ENCODE peak calls at places on chromosomes 7 and 10, in nine cellular contexts. One of them, this sample, is unnamed.

GRCh38 chr7:3154881-3155494 is 111.3 kb upstream of the CARD11 start:
- DNase-seq in GM23248: peak; percentile 56
- DNase-seq in mammary epithelial cell: peak; percentile 46
- DNase-seq in mesenchymal stem cell: peak; percentile 61
- DNase-seq in H9: no peak
- DNase-seq in GM12878: peak; percentile 15
- DNase-seq in fibroblast of lung: peak; percentile 31
- DNase-seq in keratinocyte: peak; percentile 5
- DNase-seq in SK-N-MC: peak; percentile 52
- DNase-seq in this sample: no peak

GRCh38 chr10:8227246-8227645 is 172.8 kb downstream of the GATA3 start:
- DNase-seq in GM23248: no peak
- DNase-seq in mammary epithelial cell: no peak
- DNase-seq in mesenchymal stem cell: no peak
- DNase-seq in H9: no peak
- DNase-seq in GM12878: no peak
- DNase-seq in fibroblast of lung: no peak
- DNase-seq in keratinocyte: no peak
- DNase-seq in SK-N-MC: no peak
- DNase-seq in this sample: no peak

GRCh38 chr10:122279725-122280141 is 8.6 kb downstream of the BTBD16 start:
- DNase-seq in GM23248: peak; percentile 60
- DNase-seq in mammary epithelial cell: peak; percentile 46
- DNase-seq in mesenchymal stem cell: peak; percentile 51
- DNase-seq in H9: peak; percentile 79
- DNase-seq in GM12878: no peak
- DNase-seq in fibroblast of lung: peak; percentile 21
- DNase-seq in keratinocyte: no peak
- DNase-seq in SK-N-MC: no peak
- DNase-seq in this sample: peak; percentile 32

GRCh38 chr10:70682920-70683600 is 10.8 kb downstream of the ADAMTS14 start:
- DNase-seq in GM23248: no peak
- DNase-seq in mammary epithelial cell: peak; percentile 14
- DNase-seq in mesenchymal stem cell: no peak
- DNase-seq in H9: no peak
- DNase-seq in GM12878: no peak
- DNase-seq in fibroblast of lung: no peak
- DNase-seq in keratinocyte: no peak
- DNase-seq in SK-N-MC: no peak
- DNase-seq in this sample: peak; percentile 33

GRCh38 chr7:19175241-19175640 is 30.0 kb upstream of the FERD3L start:
- DNase-seq in GM23248: no peak
- DNase-seq in mammary epithelial cell: no peak
- DNase-seq in mesenchymal stem cell: no peak
- DNase-seq in H9: no peak
- DNase-seq in GM12878: no peak
- DNase-seq in fibroblast of lung: no peak
- DNase-seq in keratinocyte: no peak
- DNase-seq in SK-N-MC: no peak
- DNase-seq in this sample: no peak

GRCh38 chr10:5504146-5505072 is 5.0 kb upstream of the CALML5 start:
- DNase-seq in GM23248: no peak
- DNase-seq in mammary epithelial cell: peak; percentile 48
- DNase-seq in mesenchymal stem cell: no peak
- DNase-seq in H9: no peak
- DNase-seq in GM12878: no peak
- DNase-seq in fibroblast of lung: no peak
- DNase-seq in keratinocyte: no peak
- DNase-seq in SK-N-MC: no peak
- DNase-seq in this sample: peak; percentile 44

GRCh38 chr10:133378251-133379096 is 588 bp upstream of the PAOX start:
- DNase-seq in GM23248: peak; percentile 74
- DNase-seq in mammary epithelial cell: peak; percentile 54
- DNase-seq in mesenchymal stem cell: peak; percentile 61
- DNase-seq in H9: peak; percentile 47
- DNase-seq in GM12878: no peak
- DNase-seq in fibroblast of lung: peak; percentile 49
- DNase-seq in keratinocyte: no peak
- DNase-seq in SK-N-MC: no peak
- DNase-seq in this sample: peak; percentile 94

GRCh38 chr7:17015575-17015974 is 133.8 kb upstream of the AGR3 start:
- DNase-seq in GM23248: peak; percentile 71
- DNase-seq in mammary epithelial cell: no peak
- DNase-seq in mesenchymal stem cell: no peak
- DNase-seq in H9: no peak
- DNase-seq in GM12878: no peak
- DNase-seq in fibroblast of lung: peak; percentile 84
- DNase-seq in keratinocyte: no peak
- DNase-seq in SK-N-MC: no peak
- DNase-seq in this sample: no peak

GRCh38 chr10:63337455-63338251 is 128.1 kb downstream of the JMJD1C start:
- DNase-seq in GM23248: no peak
- DNase-seq in mammary epithelial cell: no peak
- DNase-seq in mesenchymal stem cell: peak; percentile 23
- DNase-seq in H9: no peak
- DNase-seq in GM12878: no peak
- DNase-seq in fibroblast of lung: no peak
- DNase-seq in keratinocyte: no peak
- DNase-seq in SK-N-MC: no peak
- DNase-seq in this sample: no peak

GRCh38 chr10:60524541-60524940 is 134.9 kb upstream of the ANK3 start:
- DNase-seq in GM23248: peak; percentile 83
- DNase-seq in mammary epithelial cell: peak; percentile 93
- DNase-seq in mesenchymal stem cell: peak; percentile 38
- DNase-seq in H9: no peak
- DNase-seq in GM12878: no peak
- DNase-seq in fibroblast of lung: peak; percentile 95
- DNase-seq in keratinocyte: peak; percentile 60
- DNase-seq in SK-N-MC: no peak
- DNase-seq in this sample: no peak

GRCh38 chr10:89303161-89303560 is 1.3 kb downstream of the IFIT2 start:
- DNase-seq in GM23248: no peak
- DNase-seq in mammary epithelial cell: no peak
- DNase-seq in mesenchymal stem cell: no peak
- DNase-seq in H9: no peak
- DNase-seq in GM12878: no peak
- DNase-seq in fibroblast of lung: no peak
- DNase-seq in keratinocyte: no peak
- DNase-seq in SK-N-MC: no peak
- DNase-seq in this sample: no peak

GRCh38 chr7:106063692-106064091 is 48.4 kb downstream of the SYPL1 start:
- DNase-seq in GM23248: no peak
- DNase-seq in mammary epithelial cell: no peak
- DNase-seq in mesenchymal stem cell: no peak
- DNase-seq in H9: no peak
- DNase-seq in GM12878: no peak
- DNase-seq in fibroblast of lung: no peak
- DNase-seq in keratinocyte: no peak
- DNase-seq in SK-N-MC: no peak
- DNase-seq in this sample: no peak

GRCh38 chr10:60913657-60914056 is 30.3 kb downstream of the RHOBTB1 start:
- DNase-seq in GM23248: no peak
- DNase-seq in mammary epithelial cell: no peak
- DNase-seq in mesenchymal stem cell: no peak
- DNase-seq in H9: no peak
- DNase-seq in GM12878: no peak
- DNase-seq in fibroblast of lung: no peak
- DNase-seq in keratinocyte: no peak
- DNase-seq in SK-N-MC: no peak
- DNase-seq in this sample: no peak

GRCh38 chr10:71604324-71605018 is 115.1 kb downstream of the C10orf105 start:
- DNase-seq in GM23248: peak; percentile 52
- DNase-seq in mammary epithelial cell: peak; percentile 43
- DNase-seq in mesenchymal stem cell: no peak
- DNase-seq in H9: no peak
- DNase-seq in GM12878: no peak
- DNase-seq in fibroblast of lung: peak; percentile 16
- DNase-seq in keratinocyte: no peak
- DNase-seq in SK-N-MC: no peak
- DNase-seq in this sample: no peak

GRCh38 chr10:110651044-110651958 is 7.2 kb downstream of the RBM20 start:
- DNase-seq in GM23248: peak; percentile 84
- DNase-seq in mammary epithelial cell: no peak
- DNase-seq in mesenchymal stem cell: peak; percentile 99
- DNase-seq in H9: no peak
- DNase-seq in GM12878: no peak
- DNase-seq in fibroblast of lung: peak; percentile 91
- DNase-seq in keratinocyte: no peak
- DNase-seq in SK-N-MC: no peak
- DNase-seq in this sample: no peak

GRCh38 chr7:143979359-143979758 is 20.8 kb upstream of the OR6B1 start:
- DNase-seq in GM23248: peak; percentile 74
- DNase-seq in mammary epithelial cell: peak; percentile 8
- DNase-seq in mesenchymal stem cell: peak; percentile 22
- DNase-seq in H9: no peak
- DNase-seq in GM12878: no peak
- DNase-seq in fibroblast of lung: peak; percentile 76
- DNase-seq in keratinocyte: peak; percentile 44
- DNase-seq in SK-N-MC: no peak
- DNase-seq in this sample: no peak

GRCh38 chr7:140723002-140723401 is 26.5 kb downstream of the NDUFB2 start:
- DNase-seq in GM23248: no peak
- DNase-seq in mammary epithelial cell: no peak
- DNase-seq in mesenchymal stem cell: no peak
- DNase-seq in H9: no peak
- DNase-seq in GM12878: no peak
- DNase-seq in fibroblast of lung: no peak
- DNase-seq in keratinocyte: no peak
- DNase-seq in SK-N-MC: no peak
- DNase-seq in this sample: no peak

GRCh38 chr7:1664711-1665591 is 5.1 kb upstream of the ELFN1 start:
- DNase-seq in GM23248: peak; percentile 78
- DNase-seq in mammary epithelial cell: peak; percentile 30
- DNase-seq in mesenchymal stem cell: peak; percentile 53
- DNase-seq in H9: peak; percentile 74
- DNase-seq in GM12878: no peak
- DNase-seq in fibroblast of lung: peak; percentile 52
- DNase-seq in keratinocyte: no peak
- DNase-seq in SK-N-MC: peak; percentile 32
- DNase-seq in this sample: peak; percentile 83
- H3K27ac ChIP-seq in GM23248: no peak overlapping the region
- H3K27ac ChIP-seq in mammary epithelial cell: no peak overlapping the region
- H3K27ac ChIP-seq in mesenchymal stem cell: no peak overlapping the region
- H3K27ac ChIP-seq in H9: no peak overlapping the region
- H3K27ac ChIP-seq in GM12878: no peak overlapping the region
- H3K27ac ChIP-seq in fibroblast of lung: no peak overlapping the region
- H3K27ac ChIP-seq in keratinocyte: no peak overlapping the region
- H3K27ac ChIP-seq in SK-N-MC: no peak overlapping the region
- H3K27ac ChIP-seq in this sample: no peak overlapping the region

GRCh38 chr7:56537477-56537876 is 421.3 kb upstream of the NUPR2 start:
- DNase-seq in GM23248: no peak
- DNase-seq in mammary epithelial cell: no peak
- DNase-seq in mesenchymal stem cell: no peak
- DNase-seq in H9: no peak
- DNase-seq in GM12878: no peak
- DNase-seq in fibroblast of lung: no peak
- DNase-seq in keratinocyte: no peak
- DNase-seq in SK-N-MC: no peak
- DNase-seq in this sample: no peak

GRCh38 chr7:56538541-56539429 is 422.6 kb upstream of the NUPR2 start:
- DNase-seq in GM23248: no peak
- DNase-seq in mammary epithelial cell: no peak
- DNase-seq in mesenchymal stem cell: no peak
- DNase-seq in H9: no peak
- DNase-seq in GM12878: no peak
- DNase-seq in fibroblast of lung: no peak
- DNase-seq in keratinocyte: no peak
- DNase-seq in SK-N-MC: no peak
- DNase-seq in this sample: no peak

GRCh38 chr7:56537952-56538351 is 421.7 kb upstream of the NUPR2 start:
- DNase-seq in GM23248: no peak
- DNase-seq in mammary epithelial cell: no peak
- DNase-seq in mesenchymal stem cell: no peak
- DNase-seq in H9: no peak
- DNase-seq in GM12878: no peak
- DNase-seq in fibroblast of lung: no peak
- DNase-seq in keratinocyte: no peak
- DNase-seq in SK-N-MC: no peak
- DNase-seq in this sample: no peak
- H3K9me3 ChIP-seq in GM23248: no peaks in the 10 kb centered on the region
- H3K9me3 ChIP-seq in mammary epithelial cell: peaks cover 48% of the 10 kb centered on the region
- H3K9me3 ChIP-seq in mesenchymal stem cell: peaks cover 70% of the 10 kb centered on the region
- H3K9me3 ChIP-seq in H9: peaks cover 90% of the 10 kb centered on the region
- H3K9me3 ChIP-seq in GM12878: peaks cover 4% of the 10 kb centered on the region
- H3K9me3 ChIP-seq in fibroblast of lung: no peaks in the 10 kb centered on the region
- H3K9me3 ChIP-seq in keratinocyte: peaks cover 9% of the 10 kb centered on the region
- H3K9me3 ChIP-seq in SK-N-MC: no peaks in the 10 kb centered on the region
- H3K9me3 ChIP-seq in this sample: no peaks in the 10 kb centered on the region

DNA sequence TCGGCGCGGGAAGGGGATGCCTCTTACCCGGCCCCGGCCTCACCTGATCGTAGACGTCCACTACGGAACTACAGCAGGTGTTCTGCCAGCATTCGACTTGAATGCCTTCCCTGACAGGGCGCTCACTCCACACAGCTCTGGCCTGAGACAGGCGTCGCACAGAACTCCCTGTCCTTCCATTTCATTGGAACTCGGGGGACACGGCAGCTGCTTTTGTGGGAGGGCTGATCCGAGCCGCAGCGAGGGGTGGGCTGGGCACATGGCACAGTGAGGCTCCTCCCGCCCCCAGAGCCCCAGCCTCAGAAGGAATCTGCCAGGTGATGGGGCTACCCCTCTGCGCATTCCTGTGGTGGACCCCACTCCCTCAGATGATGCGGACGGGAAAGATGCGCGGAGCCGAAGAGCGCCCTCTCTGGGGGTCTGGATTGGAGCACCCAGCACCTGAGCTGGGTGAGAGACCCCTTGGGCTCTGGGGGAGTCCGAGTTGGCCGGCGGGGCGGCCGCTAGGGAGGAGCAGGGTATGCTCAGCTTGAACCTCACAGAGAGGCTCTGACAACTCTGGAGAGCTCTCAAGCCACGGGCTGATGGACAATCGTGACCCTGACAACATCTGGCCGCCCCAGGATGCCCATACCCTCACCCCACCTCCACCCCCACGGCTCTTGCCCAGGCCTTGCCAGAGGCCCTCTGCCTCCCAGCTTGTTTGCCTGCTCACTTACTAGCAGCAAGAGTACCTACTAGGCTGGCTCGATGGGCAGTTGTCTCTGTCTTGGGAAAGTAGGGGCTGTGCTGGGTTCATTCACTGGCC is 36.6 kb downstream of the RASGEF1A start:
- DNase-seq in GM23248: no peak
- DNase-seq in mammary epithelial cell: no peak
- DNase-seq in mesenchymal stem cell: no peak
- DNase-seq in H9: peak; percentile 33
- DNase-seq in GM12878: no peak
- DNase-seq in fibroblast of lung: no peak
- DNase-seq in keratinocyte: no peak
- DNase-seq in SK-N-MC: no peak
- DNase-seq in this sample: peak; percentile 63
- H3K9ac ChIP-seq in GM23248: no peak overlapping the region
- H3K9ac ChIP-seq in mammary epithelial cell: no peak overlapping the region
- H3K9ac ChIP-seq in mesenchymal stem cell: no peak overlapping the region
- H3K9ac ChIP-seq in H9: no peak overlapping the region
- H3K9ac ChIP-seq in GM12878: no peak overlapping the region
- H3K9ac ChIP-seq in fibroblast of lung: no peak overlapping the region
- H3K9ac ChIP-seq in keratinocyte: no peak overlapping the region
- H3K9ac ChIP-seq in SK-N-MC: no peak overlapping the region
- H3K9ac ChIP-seq in this sample: no peak overlapping the region

DNA sequence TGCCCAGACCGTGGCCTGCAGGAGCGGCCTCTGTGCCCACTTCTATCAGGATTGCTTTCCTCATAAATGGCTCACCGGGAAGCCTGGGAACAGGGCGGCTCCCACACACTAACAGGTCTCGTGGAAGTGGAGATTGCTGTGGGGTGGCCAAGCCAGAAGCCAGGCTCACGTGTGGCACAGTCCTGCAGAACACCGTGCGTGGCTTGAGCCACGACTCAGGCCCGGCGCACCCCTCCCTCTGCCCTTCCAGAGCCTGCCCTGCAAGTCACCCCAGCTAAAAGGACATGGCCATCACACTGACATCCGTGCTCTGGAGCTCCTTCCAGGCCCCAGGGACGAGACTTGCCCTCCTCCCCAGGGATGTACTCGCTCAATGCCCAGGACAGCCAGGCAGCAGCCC is 7.0 kb downstream of the GPER1 start:
- DNase-seq in GM23248: no peak
- DNase-seq in mammary epithelial cell: no peak
- DNase-seq in mesenchymal stem cell: no peak
- DNase-seq in H9: no peak
- DNase-seq in GM12878: no peak
- DNase-seq in fibroblast of lung: no peak
- DNase-seq in keratinocyte: no peak
- DNase-seq in SK-N-MC: no peak
- DNase-seq in this sample: no peak
- H3K27ac ChIP-seq in GM23248: no peak overlapping the region
- H3K27ac ChIP-seq in mammary epithelial cell: no peak overlapping the region
- H3K27ac ChIP-seq in mesenchymal stem cell: no peak overlapping the region
- H3K27ac ChIP-seq in H9: no peak overlapping the region
- H3K27ac ChIP-seq in GM12878: no peak overlapping the region
- H3K27ac ChIP-seq in fibroblast of lung: no peak overlapping the region
- H3K27ac ChIP-seq in keratinocyte: no peak overlapping the region
- H3K27ac ChIP-seq in SK-N-MC: no peak overlapping the region
- H3K27ac ChIP-seq in this sample: no peak overlapping the region

This sample was measured in kidney.